ENCODE peak calls at places on chromosomes 2 and 18, in ten cellular contexts. One of them, this sample, is unnamed.

GRCh38 chr2:144099746-144100438 is 420.0 kb downstream of the ZEB2 start:
- DNase-seq in retina: no peak
- DNase-seq in fibroblast of the conjunctiva: no peak
- DNase-seq in NCI-H774: no peak
- DNase-seq in heart left ventricle: no peak
- DNase-seq in Right ventricle myocardium superior: no peak
- DNase-seq in stromal cell of bone marrow: no peak
- DNase-seq in HTR-8/SVneo: peak
- DNase-seq in iris pigment epithelial cell: peak
- DNase-seq in EL: peak
- DNase-seq in this sample: peak

GRCh38 chr18:2096581-2096980 is 474.7 kb downstream of the METTL4 start:
- DNase-seq in retina: no peak
- DNase-seq in fibroblast of the conjunctiva: no peak
- DNase-seq in NCI-H774: no peak
- DNase-seq in heart left ventricle: no peak
- DNase-seq in Right ventricle myocardium superior: no peak
- DNase-seq in stromal cell of bone marrow: no peak
- DNase-seq in HTR-8/SVneo: no peak
- DNase-seq in iris pigment epithelial cell: no peak
- DNase-seq in EL: no peak
- DNase-seq in this sample: no peak

GRCh38 chr2:213122730-213123129 is 28.7 kb downstream of the IKZF2 start:
- DNase-seq in retina: no peak
- DNase-seq in fibroblast of the conjunctiva: no peak
- DNase-seq in NCI-H774: no peak
- DNase-seq in heart left ventricle: no peak
- DNase-seq in Right ventricle myocardium superior: no peak
- DNase-seq in stromal cell of bone marrow: no peak
- DNase-seq in HTR-8/SVneo: no peak
- DNase-seq in iris pigment epithelial cell: no peak
- DNase-seq in EL: no peak
- DNase-seq in this sample: no peak

GRCh38 chr2:39160982-39161381 is 40.1 kb upstream of the SOS1 start:
- DNase-seq in retina: no peak
- DNase-seq in fibroblast of the conjunctiva: peak
- DNase-seq in NCI-H774: no peak
- DNase-seq in heart left ventricle: no peak
- DNase-seq in Right ventricle myocardium superior: no peak
- DNase-seq in stromal cell of bone marrow: no peak
- DNase-seq in HTR-8/SVneo: no peak
- DNase-seq in iris pigment epithelial cell: peak
- DNase-seq in EL: no peak
- DNase-seq in this sample: peak

GRCh38 chr2:152755029-152755428 is 36.6 kb downstream of the ARL6IP6 start:
- DNase-seq in retina: no peak
- DNase-seq in fibroblast of the conjunctiva: no peak
- DNase-seq in NCI-H774: no peak
- DNase-seq in heart left ventricle: no peak
- DNase-seq in Right ventricle myocardium superior: no peak
- DNase-seq in stromal cell of bone marrow: no peak
- DNase-seq in HTR-8/SVneo: no peak
- DNase-seq in iris pigment epithelial cell: no peak
- DNase-seq in EL: peak
- DNase-seq in this sample: no peak

GRCh38 chr2:239150125-239151011 is 250.5 kb downstream of the HDAC4 start:
- DNase-seq in retina: no peak
- DNase-seq in fibroblast of the conjunctiva: no peak
- DNase-seq in NCI-H774: no peak
- DNase-seq in heart left ventricle: no peak
- DNase-seq in Right ventricle myocardium superior: no peak
- DNase-seq in stromal cell of bone marrow: no peak
- DNase-seq in HTR-8/SVneo: no peak
- DNase-seq in iris pigment epithelial cell: no peak
- DNase-seq in EL: no peak
- DNase-seq in this sample: no peak

GRCh38 chr2:152694161-152694661 is 23.1 kb downstream of the PRPF40A start:
- DNase-seq in retina: no peak
- DNase-seq in fibroblast of the conjunctiva: no peak
- DNase-seq in NCI-H774: no peak
- DNase-seq in heart left ventricle: no peak
- DNase-seq in Right ventricle myocardium superior: no peak
- DNase-seq in stromal cell of bone marrow: peak
- DNase-seq in HTR-8/SVneo: peak
- DNase-seq in iris pigment epithelial cell: peak
- DNase-seq in EL: peak
- DNase-seq in this sample: peak

GRCh38 chr2:123732563-123732962 is 292.5 kb upstream of the CNTNAP5 start:
- DNase-seq in retina: no peak
- DNase-seq in fibroblast of the conjunctiva: no peak
- DNase-seq in NCI-H774: no peak
- DNase-seq in heart left ventricle: no peak
- DNase-seq in Right ventricle myocardium superior: no peak
- DNase-seq in stromal cell of bone marrow: no peak
- DNase-seq in HTR-8/SVneo: no peak
- DNase-seq in iris pigment epithelial cell: no peak
- DNase-seq in EL: no peak
- DNase-seq in this sample: no peak

GRCh38 chr2:61549546-61549945 is 11.4 kb upstream of the XPO1 start:
- DNase-seq in retina: peak
- DNase-seq in fibroblast of the conjunctiva: no peak
- DNase-seq in NCI-H774: no peak
- DNase-seq in heart left ventricle: no peak
- DNase-seq in Right ventricle myocardium superior: no peak
- DNase-seq in stromal cell of bone marrow: no peak
- DNase-seq in HTR-8/SVneo: no peak
- DNase-seq in iris pigment epithelial cell: no peak
- DNase-seq in EL: no peak
- DNase-seq in this sample: no peak

GRCh38 chr2:210562136-210563080 is 6.0 kb downstream of the CPS1 start:
- DNase-seq in retina: no peak
- DNase-seq in fibroblast of the conjunctiva: no peak
- DNase-seq in NCI-H774: no peak
- DNase-seq in heart left ventricle: no peak
- DNase-seq in Right ventricle myocardium superior: no peak
- DNase-seq in stromal cell of bone marrow: no peak
- DNase-seq in HTR-8/SVneo: no peak
- DNase-seq in iris pigment epithelial cell: no peak
- DNase-seq in EL: no peak
- DNase-seq in this sample: no peak

GRCh38 chr2:173427887-173428683 is 73.4 kb downstream of the CDCA7 start:
- DNase-seq in retina: no peak
- DNase-seq in fibroblast of the conjunctiva: no peak
- DNase-seq in NCI-H774: no peak
- DNase-seq in heart left ventricle: peak
- DNase-seq in Right ventricle myocardium superior: peak
- DNase-seq in stromal cell of bone marrow: no peak
- DNase-seq in HTR-8/SVneo: no peak
- DNase-seq in iris pigment epithelial cell: peak
- DNase-seq in EL: peak
- DNase-seq in this sample: peak

GRCh38 chr2:105100064-105100840 is 62.4 kb downstream of the MRPS9 start:
- DNase-seq in retina: no peak
- DNase-seq in fibroblast of the conjunctiva: no peak
- DNase-seq in NCI-H774: no peak
- DNase-seq in heart left ventricle: no peak
- DNase-seq in Right ventricle myocardium superior: no peak
- DNase-seq in stromal cell of bone marrow: no peak
- DNase-seq in HTR-8/SVneo: no peak
- DNase-seq in iris pigment epithelial cell: no peak
- DNase-seq in EL: no peak
- DNase-seq in this sample: no peak

GRCh38 chr2:186349508-186349907 is 136.6 kb upstream of the ZC3H15 start:
- DNase-seq in retina: no peak
- DNase-seq in fibroblast of the conjunctiva: peak
- DNase-seq in NCI-H774: no peak
- DNase-seq in heart left ventricle: no peak
- DNase-seq in Right ventricle myocardium superior: no peak
- DNase-seq in stromal cell of bone marrow: peak
- DNase-seq in HTR-8/SVneo: peak
- DNase-seq in iris pigment epithelial cell: peak
- DNase-seq in EL: peak
- DNase-seq in this sample: peak

GRCh38 chr2:68379184-68379708 is 14.2 kb downstream of the PLEK start:
- DNase-seq in retina: no peak
- DNase-seq in fibroblast of the conjunctiva: no peak
- DNase-seq in NCI-H774: no peak
- DNase-seq in heart left ventricle: no peak
- DNase-seq in Right ventricle myocardium superior: no peak
- DNase-seq in stromal cell of bone marrow: no peak
- DNase-seq in HTR-8/SVneo: no peak
- DNase-seq in iris pigment epithelial cell: no peak
- DNase-seq in EL: no peak
- DNase-seq in this sample: no peak

GRCh38 chr2:149827585-149828156 is 240.1 kb upstream of the MMADHC start:
- DNase-seq in retina: no peak
- DNase-seq in fibroblast of the conjunctiva: no peak
- DNase-seq in NCI-H774: no peak
- DNase-seq in heart left ventricle: no peak
- DNase-seq in Right ventricle myocardium superior: no peak
- DNase-seq in stromal cell of bone marrow: no peak
- DNase-seq in HTR-8/SVneo: no peak
- DNase-seq in iris pigment epithelial cell: no peak
- DNase-seq in EL: no peak
- DNase-seq in this sample: no peak

GRCh38 chr2:53473236-53473635 is 294.4 kb upstream of the CHAC2 start:
- DNase-seq in retina: no peak
- DNase-seq in fibroblast of the conjunctiva: no peak
- DNase-seq in NCI-H774: peak
- DNase-seq in heart left ventricle: peak
- DNase-seq in Right ventricle myocardium superior: no peak
- DNase-seq in stromal cell of bone marrow: no peak
- DNase-seq in HTR-8/SVneo: no peak
- DNase-seq in iris pigment epithelial cell: no peak
- DNase-seq in EL: no peak
- DNase-seq in this sample: no peak